ENCODE peak calls at places on chromosomes 6 and 20, in four cellular contexts. One of them, this sample, is unnamed.
A peak's percentile ranks its signal among the peaks of the same experiment; 100 is the strongest.

GRCh38 chr20:51622004-51622874 is 79.7 kb upstream of the NFATC2 start:
- DNase-seq in IMR-90: no peak
- DNase-seq in H1: no peak
- DNase-seq in mesendoderm: peak; percentile 31
- DNase-seq in this sample: no peak

GRCh38 chr6:106273087-106273486 is 52.5 kb downstream of the ATG5 start:
- DNase-seq in mesendoderm: no peak
- DNase-seq in IMR-90: no peak
- DNase-seq in H1: no peak
- DNase-seq in this sample: no peak

GRCh38 chr6:45704056-45704790 is 311.4 kb downstream of the CLIC5 start:
- DNase-seq in H1: no peak
- DNase-seq in IMR-90: peak; percentile 44
- DNase-seq in mesendoderm: peak; percentile 54
- DNase-seq in this sample: no peak

GRCh38 chr6:146545608-146546007 is 2.0 kb downstream of the RAB32 start:
- DNase-seq in H1: no peak
- DNase-seq in IMR-90: peak; percentile 84
- DNase-seq in mesendoderm: peak; percentile 35
- DNase-seq in this sample: no peak

GRCh38 chr20:61527626-61528025 is 275.6 kb downstream of the CDH4 start:
- DNase-seq in IMR-90: no peak
- DNase-seq in mesendoderm: no peak
- DNase-seq in H1: no peak
- DNase-seq in this sample: no peak

GRCh38 chr6:1630771-1631217 is 21.1 kb downstream of the FOXC1 start:
- DNase-seq in mesendoderm: peak; percentile 49
- DNase-seq in H1: no peak
- DNase-seq in IMR-90: peak; percentile 88
- DNase-seq in this sample: no peak

GRCh38 chr6:46421939-46422338 is 69.3 kb downstream of the RCAN2 start:
- DNase-seq in H1: no peak
- DNase-seq in IMR-90: no peak
- DNase-seq in mesendoderm: peak; percentile 59
- DNase-seq in this sample: peak; percentile 29

GRCh38 chr6:158046201-158047119 is 64.8 kb downstream of the SYNJ2 start:
- DNase-seq in IMR-90: no peak
- DNase-seq in mesendoderm: no peak
- DNase-seq in H1: no peak
- DNase-seq in this sample: no peak

GRCh38 chr20:7601431-7601830 is 338.8 kb downstream of the HAO1 start:
- DNase-seq in H1: no peak
- DNase-seq in IMR-90: no peak
- DNase-seq in mesendoderm: no peak
- DNase-seq in this sample: no peak

GRCh38 chr20:64212750-64213149 is 42.8 kb upstream of the PCMTD2 start:
- DNase-seq in mesendoderm: no peak
- DNase-seq in IMR-90: peak; percentile 63
- DNase-seq in H1: no peak
- DNase-seq in this sample: no peak

DNA sequence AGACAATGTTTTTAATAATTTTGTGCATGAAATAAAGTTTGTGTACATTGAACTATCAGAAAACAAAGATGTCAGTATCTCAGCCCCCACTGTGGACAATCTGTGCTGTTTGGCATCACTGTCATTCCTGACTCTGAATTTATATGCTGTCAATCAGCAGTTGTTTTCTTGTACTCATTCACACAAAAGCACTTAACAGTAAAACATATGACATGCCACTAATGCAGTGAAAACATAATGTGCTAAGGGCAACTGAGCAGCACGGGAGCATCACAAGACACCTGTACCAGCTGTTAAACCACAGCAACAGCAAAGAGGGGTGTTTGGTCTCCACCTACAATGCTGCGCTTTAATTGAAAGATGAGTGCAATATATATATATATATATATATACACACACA is 647.8 kb upstream of the SLC35B3 start:
- DNase-seq in mesendoderm: no peak
- DNase-seq in H1: no peak
- DNase-seq in IMR-90: no peak
- DNase-seq in this sample: no peak
- H4K5ac ChIP-seq in mesendoderm: no peak overlapping the region
- H4K5ac ChIP-seq in H1: no peak overlapping the region
- H4K5ac ChIP-seq in IMR-90: no peak overlapping the region
- H4K5ac ChIP-seq in this sample: no peak overlapping the region

GRCh38 chr20:50347568-50347981 is 156.9 kb downstream of the CEBPB start:
- DNase-seq in H1: no peak
- DNase-seq in IMR-90: no peak
- DNase-seq in mesendoderm: no peak
- DNase-seq in this sample: no peak
- H4K5ac ChIP-seq in H1: no peak overlapping the region
- H4K5ac ChIP-seq in IMR-90: no peak overlapping the region
- H4K5ac ChIP-seq in mesendoderm: no peak overlapping the region
- H4K5ac ChIP-seq in this sample: no peak overlapping the region

DNA sequence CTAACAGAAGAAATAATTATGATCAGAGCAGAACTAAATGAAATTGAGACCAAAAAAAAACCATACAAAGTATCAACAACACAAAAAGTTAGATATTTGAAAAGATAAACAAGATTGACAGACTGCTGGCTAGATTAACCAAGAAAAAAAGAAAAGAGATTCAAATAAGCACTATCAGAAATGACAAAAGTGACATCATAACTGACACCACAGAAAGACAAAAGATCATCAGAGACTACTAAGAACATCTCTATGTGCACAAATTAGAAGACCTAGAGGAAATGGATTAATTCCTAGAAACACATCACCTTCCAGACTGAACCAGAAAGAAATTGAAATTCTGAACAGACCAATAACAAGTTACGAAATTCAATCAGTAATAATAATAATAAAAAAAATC is 17.9 kb downstream of the DTNBP1 start:
- DNase-seq in H1: no peak
- DNase-seq in IMR-90: no peak
- DNase-seq in mesendoderm: no peak
- DNase-seq in this sample: no peak
- H4K5ac ChIP-seq in H1: no peak overlapping the region
- H4K5ac ChIP-seq in IMR-90: no peak overlapping the region
- H4K5ac ChIP-seq in mesendoderm: no peak overlapping the region
- H4K5ac ChIP-seq in this sample: no peak overlapping the region

GRCh38 chr6:74598473-74599393 is 607.1 kb downstream of the COL12A1 start:
- DNase-seq in mesendoderm: no peak
- DNase-seq in IMR-90: peak; percentile 50
- DNase-seq in H1: no peak
- DNase-seq in this sample: no peak
- H4K5ac ChIP-seq in mesendoderm: no peak overlapping the region
- H4K5ac ChIP-seq in IMR-90: no peak overlapping the region
- H4K5ac ChIP-seq in H1: no peak overlapping the region
- H4K5ac ChIP-seq in this sample: no peak overlapping the region

DNA sequence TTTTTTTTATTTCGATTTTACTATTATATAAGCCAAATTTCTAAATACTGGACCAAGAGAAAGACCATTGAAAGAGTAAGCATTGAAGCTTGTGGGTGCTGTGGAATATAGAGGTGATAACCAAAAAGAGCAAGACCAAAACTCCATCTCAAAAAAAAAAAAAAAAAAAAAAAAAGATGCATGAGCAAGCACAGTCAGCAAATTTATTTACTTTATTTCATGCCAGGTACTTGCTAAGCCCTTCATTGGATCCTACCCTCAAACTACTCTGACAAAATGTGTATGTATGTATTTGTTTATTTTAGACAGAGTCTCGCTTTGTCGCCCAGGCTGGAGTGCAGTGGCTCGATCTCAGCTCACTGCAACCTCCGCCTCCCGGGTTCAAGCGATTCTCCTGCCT is 27.8 kb downstream of the BAK1 start:
- DNase-seq in IMR-90: no peak
- DNase-seq in mesendoderm: no peak
- DNase-seq in H1: no peak
- DNase-seq in this sample: no peak
- H4K5ac ChIP-seq in IMR-90: no peak overlapping the region
- H4K5ac ChIP-seq in mesendoderm: no peak overlapping the region
- H4K5ac ChIP-seq in H1: no peak overlapping the region
- H4K5ac ChIP-seq in this sample: no peak overlapping the region

DNA sequence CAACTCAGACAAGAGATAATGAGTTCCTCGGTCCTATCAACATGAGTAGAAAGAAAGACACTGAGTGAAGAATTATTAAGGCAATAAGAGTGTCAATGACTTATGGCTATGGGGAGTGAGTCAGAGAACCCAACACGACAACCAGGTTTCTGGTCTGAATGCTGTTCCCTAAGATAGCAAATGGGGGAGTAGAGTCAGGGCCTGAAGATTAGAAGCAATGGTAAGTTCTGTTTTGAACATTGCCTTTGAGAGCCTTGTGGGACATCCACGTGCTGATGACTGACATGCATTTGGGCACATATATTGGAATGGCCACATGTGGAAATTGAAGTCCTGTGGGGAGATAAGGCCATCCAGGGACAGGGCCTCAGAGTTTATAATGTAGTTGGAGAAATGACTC is 254.4 kb upstream of the TCF21 start:
- DNase-seq in IMR-90: no peak
- DNase-seq in mesendoderm: no peak
- DNase-seq in H1: no peak
- DNase-seq in this sample: no peak
- H4K5ac ChIP-seq in IMR-90: peak overlapping the region; percentile 75
- H4K5ac ChIP-seq in mesendoderm: no peak overlapping the region
- H4K5ac ChIP-seq in H1: no peak overlapping the region
- H4K5ac ChIP-seq in this sample: no peak overlapping the region

GRCh38 chr6:47678739-47679138 is 19.6 kb upstream of the ADGRF4 start:
- DNase-seq in mesendoderm: no peak
- DNase-seq in H1: no peak
- DNase-seq in IMR-90: no peak
- DNase-seq in this sample: no peak

GRCh38 chr6:47680724-47681123 is 17.7 kb upstream of the ADGRF4 start:
- DNase-seq in IMR-90: no peak
- DNase-seq in mesendoderm: no peak
- DNase-seq in H1: no peak
- DNase-seq in this sample: no peak

GRCh38 chr6:47680056-47680455 is 18.3 kb upstream of the ADGRF4 start:
- DNase-seq in H1: no peak
- DNase-seq in mesendoderm: no peak
- DNase-seq in IMR-90: no peak
- DNase-seq in this sample: no peak

GRCh38 chr6:47681201-47681990 is 17.0 kb upstream of the ADGRF4 start:
- DNase-seq in IMR-90: no peak
- DNase-seq in mesendoderm: no peak
- DNase-seq in H1: no peak
- DNase-seq in this sample: no peak

DNA sequence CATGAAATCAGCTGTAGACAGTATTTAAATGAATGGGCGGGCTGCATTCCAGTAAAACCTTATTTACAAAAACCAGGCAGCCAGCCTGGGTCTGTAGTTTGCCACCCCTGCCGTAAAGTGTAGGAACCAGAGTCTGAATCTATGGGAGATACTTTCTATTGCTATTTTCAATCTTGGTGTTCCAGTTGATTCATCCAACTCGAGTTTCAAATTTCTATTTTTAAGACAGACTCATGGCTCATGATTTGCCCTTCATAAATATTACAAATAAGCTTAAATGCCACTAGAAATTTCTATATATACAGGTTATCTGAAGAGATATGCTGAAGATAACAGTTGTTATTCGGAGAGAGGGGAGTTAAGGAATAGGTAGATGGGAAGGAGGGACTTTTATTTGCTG is 18.9 kb upstream of the ADGRF4 start:
- DNase-seq in IMR-90: no peak
- DNase-seq in H1: no peak
- DNase-seq in mesendoderm: no peak
- DNase-seq in this sample: no peak
- H4K5ac ChIP-seq in IMR-90: no peak overlapping the region
- H4K5ac ChIP-seq in H1: no peak overlapping the region
- H4K5ac ChIP-seq in mesendoderm: no peak overlapping the region
- H4K5ac ChIP-seq in this sample: no peak overlapping the region

GRCh38 chr6:160818934-160819333 is 116.9 kb downstream of the PLG start:
- DNase-seq in IMR-90: no peak
- DNase-seq in mesendoderm: no peak
- DNase-seq in H1: no peak
- DNase-seq in this sample: no peak
- H4K5ac ChIP-seq in IMR-90: no peak overlapping the region
- H4K5ac ChIP-seq in mesendoderm: no peak overlapping the region
- H4K5ac ChIP-seq in H1: no peak overlapping the region
- H4K5ac ChIP-seq in this sample: no peak overlapping the region

GRCh38 chr6:70753870-70754269 is 86.2 kb downstream of the SMAP1 start:
- DNase-seq in H1: no peak
- DNase-seq in IMR-90: no peak
- DNase-seq in mesendoderm: no peak
- DNase-seq in this sample: no peak
- H4K5ac ChIP-seq in H1: no peak overlapping the region
- H4K5ac ChIP-seq in IMR-90: no peak overlapping the region
- H4K5ac ChIP-seq in mesendoderm: no peak overlapping the region
- H4K5ac ChIP-seq in this sample: no peak overlapping the region

GRCh38 chr6:33978593-33979150 is 167.2 kb downstream of the GRM4 start:
- DNase-seq in mesendoderm: no peak
- DNase-seq in H1: no peak
- DNase-seq in IMR-90: no peak
- DNase-seq in this sample: peak; percentile 18

GRCh38 chr6:33975631-33976424 is 170.1 kb downstream of the GRM4 start:
- DNase-seq in IMR-90: no peak
- DNase-seq in H1: no peak
- DNase-seq in mesendoderm: peak; percentile 70
- DNase-seq in this sample: peak; percentile 52

GRCh38 chr6:33979750-33980149 is 166.1 kb downstream of the GRM4 start:
- DNase-seq in mesendoderm: no peak
- DNase-seq in IMR-90: no peak
- DNase-seq in H1: no peak
- DNase-seq in this sample: no peak

GRCh38 chr6:33976425-33977360 is 169.2 kb downstream of the GRM4 start:
- DNase-seq in H1: no peak
- DNase-seq in mesendoderm: no peak
- DNase-seq in IMR-90: no peak
- DNase-seq in this sample: peak; percentile 24

DNA sequence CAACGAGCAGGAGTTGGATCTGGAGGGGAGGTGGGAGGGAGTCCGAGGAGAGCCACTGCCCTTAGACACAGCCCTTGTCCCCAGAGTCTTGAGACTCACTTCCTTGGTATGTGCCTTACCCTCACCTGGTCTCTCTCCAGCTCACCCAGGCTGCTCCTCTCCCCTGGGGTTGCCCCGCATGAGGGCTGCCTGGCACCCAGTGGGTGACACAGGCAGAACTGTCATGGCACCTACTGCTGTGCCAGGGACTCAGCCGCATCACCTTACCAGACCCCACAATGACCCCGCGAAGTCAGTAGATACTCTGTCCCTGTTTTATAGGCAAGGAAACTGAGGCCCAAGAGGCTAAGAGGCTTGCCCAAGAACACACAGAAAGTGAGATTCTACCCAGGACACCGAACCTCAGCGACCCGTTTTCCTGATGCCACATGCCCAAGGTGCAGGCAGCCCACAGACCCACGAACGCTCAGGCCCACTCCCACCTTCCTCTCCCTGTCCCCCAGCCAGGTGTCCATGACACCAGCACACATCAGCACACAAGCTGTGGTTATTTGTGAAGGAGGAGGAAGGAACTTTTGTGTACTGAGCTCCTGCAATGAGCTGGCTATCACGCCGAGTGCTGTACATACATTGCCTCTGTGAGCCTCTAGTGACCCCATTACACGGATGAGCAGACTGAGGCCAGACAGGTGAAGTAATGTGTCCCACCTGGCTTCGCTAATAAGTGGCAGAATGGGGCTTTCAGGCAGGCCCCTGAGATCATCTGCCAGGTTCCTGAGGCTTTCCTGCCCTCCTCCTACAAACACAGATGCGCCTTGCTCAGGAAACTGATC is 168.1 kb downstream of the GRM4 start:
- DNase-seq in H1: no peak
- DNase-seq in mesendoderm: no peak
- DNase-seq in IMR-90: no peak
- DNase-seq in this sample: peak; percentile 17
- H4K5ac ChIP-seq in H1: no peak overlapping the region
- H4K5ac ChIP-seq in mesendoderm: no peak overlapping the region
- H4K5ac ChIP-seq in IMR-90: no peak overlapping the region
- H4K5ac ChIP-seq in this sample: no peak overlapping the region

This sample was measured in H9.